ENCODE peak calls at places on chromosomes 3 and 15, in seven cellular contexts. M, H, L, N, Y, V and K are unnamed samples.

GRCh38 chr3:172647823-172648222 is 63.0 kb downstream of the NCEH1 start:
- DNase-seq in N (no peak), Y (no peak), L (no peak), V (no peak), H (no peak), M (peak; percentile 41), K (no peak)

GRCh38 chr15:65196637-65197336 is 11.6 kb upstream of the CLPX start:
- DNase-seq in Y (no peak), V (no peak), M (no peak), L (no peak), N (no peak), H (no peak), K (no peak)

GRCh38 chr3:129429080-129429451 is 630 bp upstream of the EFCAB12 start:
- DNase-seq in V (no peak), M (no peak), N (no peak), H (no peak), L (no peak), Y (no peak), K (no peak)

GRCh38 chr3:64176461-64176996 is 48.7 kb downstream of the PRICKLE2 start:
- DNase-seq in N (no peak), H (no peak), V (no peak), L (no peak), M (no peak), Y (no peak), K (no peak)

GRCh38 chr3:161266731-161267150 is 45.6 kb downstream of the NMD3 start:
- DNase-seq in V (peak; percentile 84), L (peak; percentile 83), Y (no peak), H (no peak), M (no peak), N (peak; percentile 53), K (peak; percentile 32)

GRCh38 chr3:23301817-23302216 is 98.7 kb downstream of the UBE2E2 start:
- DNase-seq in Y (no peak), L (no peak), H (no peak), M (no peak), V (no peak), N (no peak), K (no peak)

GRCh38 chr15:90142216-90143175 is 40.2 kb upstream of the IDH2 start:
- DNase-seq in Y (peak; percentile 23), H (no peak), V (no peak), M (no peak), L (no peak), N (no peak), K (no peak)

GRCh38 chr3:62415312-62415791 is 42.0 kb upstream of the FEZF2 start:
- DNase-seq in M (no peak), V (no peak), N (no peak), Y (no peak), L (peak; percentile 87), H (no peak), K (no peak)

GRCh38 chr3:164679245-164679644 is 399.1 kb downstream of the SI start:
- DNase-seq in L (no peak), N (no peak), M (no peak), H (no peak), V (no peak), Y (no peak), K (no peak)